ENCODE peak calls at places on chromosomes 11 and 22, in ten cellular contexts. D, T, V, N, U, X, H, M, Q and Y are unnamed samples.
A peak's percentile ranks its signal among the peaks of the same experiment; 100 is the strongest.

GRCh38 chr22:33832558-33833151 is 87.6 kb downstream of the LARGE1 start:
- DNase-seq in N (no peak), T (no peak), U (no peak), X (no peak), D (no peak), M (no peak), Q (no peak), H (no peak), V (no peak), Y (no peak)

GRCh38 chr11:35185696-35186095 is 46.7 kb downstream of the CD44 start:
- DNase-seq in Q (no peak), D (no peak), H (no peak), N (no peak), T (no peak), X (no peak), M (no peak), U (peak; percentile 38), V (no peak), Y (no peak)

GRCh38 chr11:65266210-65266609 is 4.4 kb downstream of the POLA2 start:
- DNase-seq in T (no peak), U (no peak), D (no peak), H (no peak), X (no peak), N (no peak), Q (no peak), M (no peak), V (no peak), Y (no peak)

GRCh38 chr22:41857160-41857859 is 24.4 kb downstream of the SREBF2 start:
- DNase-seq in Q (no peak), U (peak; percentile 41), V (no peak), X (peak; percentile 72), D (peak; percentile 70), H (peak; percentile 71), N (no peak), T (no peak), M (no peak), Y (peak; percentile 68)

GRCh38 chr11:119885861-119886567 is 157.0 kb upstream of the NECTIN1 start:
- DNase-seq in M (no peak), N (no peak), U (no peak), Q (no peak), T (no peak), D (no peak), X (no peak), V (no peak), H (no peak), Y (no peak)

GRCh38 chr11:843818-844692 is 1.4 kb downstream of the TSPAN4 start:
- DNase-seq in V (peak; percentile 79), D (peak; percentile 77), N (no peak), U (peak; percentile 76), H (no peak), T (peak; percentile 96), M (peak; percentile 98), Q (no peak), X (peak; percentile 52), Y (no peak)

GRCh38 chr11:71214553-71215371 is 37.6 kb downstream of the SHANK2 start:
- DNase-seq in M (peak; percentile 53), X (no peak), Q (no peak), V (no peak), U (no peak), H (no peak), N (no peak), T (no peak), D (no peak), Y (no peak)

GRCh38 chr11:118353084-118353710 is 6.2 kb upstream of the UBE4A start:
- DNase-seq in H (no peak), U (no peak), D (no peak), X (peak; percentile 32), Q (no peak), V (no peak), T (no peak), N (no peak), M (no peak), Y (no peak)

GRCh38 chr11:1194231-1194976 is 28.5 kb upstream of the MUC5B start:
- DNase-seq in M (peak; percentile 65), T (no peak), N (no peak), X (no peak), H (no peak), U (no peak), V (no peak), D (no peak), Q (no peak), Y (peak; percentile 20)

GRCh38 chr22:38834215-38834953 is 9.4 kb downstream of the NPTXR start:
- DNase-seq in Q (no peak), V (no peak), H (no peak), N (no peak), M (no peak), D (no peak), X (no peak), U (no peak), T (no peak), Y (no peak)

GRCh38 chr11:22671751-22672150 is 5.3 kb downstream of the GAS2 start:
- DNase-seq in Q (no peak), M (no peak), U (no peak), X (no peak), D (no peak), V (no peak), H (no peak), N (no peak), T (no peak), Y (no peak)

GRCh38 chr11:2304156-2305139 is 2.6 kb downstream of the TSPAN32 start:
- DNase-seq in T (no peak), N (no peak), U (no peak), H (no peak), M (no peak), X (no peak), Q (no peak), V (no peak), D (no peak), Y (no peak)

GRCh38 chr11:35162795-35163194 is 23.8 kb downstream of the CD44 start:
- DNase-seq in V (no peak), X (peak; percentile 72), M (no peak), U (no peak), T (no peak), Q (no peak), H (no peak), N (no peak), D (no peak), Y (no peak)

GRCh38 chr22:21937821-21938070 is 14.9 kb downstream of the PPM1F start:
- DNase-seq in U (no peak), X (no peak), N (no peak), H (no peak), V (no peak), Q (no peak), D (no peak), T (peak; percentile 81), M (no peak), Y (no peak)

GRCh38 chr11:77771135-77771534 is 49.4 kb downstream of the RSF1 start:
- DNase-seq in X (no peak), T (no peak), D (no peak), V (no peak), U (no peak), M (no peak), H (no peak), N (no peak), Q (no peak), Y (no peak)

GRCh38 chr22:49934144-49934890 is 15.9 kb downstream of the CRELD2 start:
- DNase-seq in X (no peak), U (no peak), Q (peak; percentile 43), H (no peak), D (no peak), M (no peak), V (no peak), N (no peak), T (peak; percentile 80), Y (no peak)

GRCh38 chr22:41000040-41000565 is 48.9 kb downstream of the RBX1 start:
- DNase-seq in D (no peak), U (no peak), V (no peak), T (no peak), H (no peak), Q (no peak), N (no peak), X (no peak), M (no peak), Y (no peak)

GRCh38 chr22:48701296-48702030 is 1126.2 kb downstream of the BRD1 start:
- DNase-seq in H (no peak), T (no peak), Q (no peak), D (no peak), X (no peak), U (no peak), N (no peak), V (no peak), M (no peak), Y (no peak)

GRCh38 chr11:17649696-17650600 is 69.4 kb upstream of the MYOD1 start:
- DNase-seq in N (no peak), D (no peak), V (no peak), Q (no peak), U (no peak), X (no peak), H (no peak), T (no peak), M (no peak), Y (no peak)

GRCh38 chr11:75578977-75579376 is 16.9 kb downstream of the SERPINH1 start:
- DNase-seq in M (no peak), Q (no peak), H (no peak), N (no peak), T (no peak), X (no peak), V (no peak), U (no peak), D (no peak), Y (no peak)

GRCh38 chr22:32571764-32572163 is 97.2 kb downstream of the FBXO7 start:
- DNase-seq in U (no peak), H (no peak), V (no peak), D (no peak), T (no peak), X (no peak), M (no peak), Q (no peak), N (no peak), Y (no peak)

GRCh38 chr11:131977854-131978253 is 607.4 kb downstream of the NTM start:
- DNase-seq in X (no peak), Q (no peak), N (no peak), D (no peak), M (no peak), T (no peak), H (no peak), V (peak; percentile 43), U (peak; percentile 73), Y (no peak)

GRCh38 chr11:96152623-96153022 is 190.4 kb downstream of the MAML2 start:
- DNase-seq in X (no peak), N (no peak), D (no peak), M (no peak), H (no peak), Q (peak; percentile 25), T (no peak), V (no peak), U (no peak), Y (no peak)

GRCh38 chr11:2950825-2951224 is 21.6 kb upstream of the PHLDA2 start:
- DNase-seq in V (no peak), N (no peak), H (no peak), D (no peak), M (no peak), T (no peak), Q (no peak), X (no peak), U (no peak), Y (no peak)